ENCODE peak calls at places on chromosomes 3 and 15, in nine cellular contexts. One of them, this sample, is unnamed.

GRCh38 chr3:11593318-11594034 is 50.2 kb downstream of the VGLL4 start:
- DNase-seq in amniotic stem cell: no peak
- DNase-seq in HS-27A: no peak
- DNase-seq in neuronal stem cell: no peak
- DNase-seq in cerebellar cortex: no peak
- DNase-seq in foreskin fibroblast: no peak
- DNase-seq in LHCN-M2: no peak
- DNase-seq in MV-4-11: no peak
- DNase-seq in progenitor cell of endocrine pancreas: no peak
- DNase-seq in this sample: no peak

GRCh38 chr3:9347887-9348286 is 15.0 kb upstream of the THUMPD3 start:
- DNase-seq in amniotic stem cell: no peak
- DNase-seq in HS-27A: no peak
- DNase-seq in neuronal stem cell: no peak
- DNase-seq in cerebellar cortex: no peak
- DNase-seq in foreskin fibroblast: peak
- DNase-seq in LHCN-M2: peak
- DNase-seq in MV-4-11: no peak
- DNase-seq in progenitor cell of endocrine pancreas: no peak
- DNase-seq in this sample: no peak

GRCh38 chr3:136195258-136196063 is 674 bp downstream of the MSL2 start:
- DNase-seq in amniotic stem cell: peak
- DNase-seq in HS-27A: no peak
- DNase-seq in neuronal stem cell: peak
- DNase-seq in cerebellar cortex: peak
- DNase-seq in foreskin fibroblast: peak
- DNase-seq in LHCN-M2: peak
- DNase-seq in MV-4-11: peak
- DNase-seq in progenitor cell of endocrine pancreas: peak
- DNase-seq in this sample: peak

GRCh38 chr15:42591238-42591936 is 16.0 kb downstream of the STARD9 start:
- DNase-seq in amniotic stem cell: no peak
- DNase-seq in HS-27A: no peak
- DNase-seq in neuronal stem cell: no peak
- DNase-seq in cerebellar cortex: peak
- DNase-seq in foreskin fibroblast: peak
- DNase-seq in LHCN-M2: peak
- DNase-seq in MV-4-11: no peak
- DNase-seq in progenitor cell of endocrine pancreas: no peak
- DNase-seq in this sample: no peak

GRCh38 chr3:66481071-66482001 is 19.5 kb downstream of the LRIG1 start:
- DNase-seq in amniotic stem cell: no peak
- DNase-seq in HS-27A: no peak
- DNase-seq in neuronal stem cell: no peak
- DNase-seq in cerebellar cortex: no peak
- DNase-seq in foreskin fibroblast: no peak
- DNase-seq in LHCN-M2: no peak
- DNase-seq in MV-4-11: no peak
- DNase-seq in progenitor cell of endocrine pancreas: no peak
- DNase-seq in this sample: no peak

GRCh38 chr3:163773136-163773535 is 1305.2 kb downstream of the SI start:
- DNase-seq in amniotic stem cell: no peak
- DNase-seq in HS-27A: no peak
- DNase-seq in neuronal stem cell: no peak
- DNase-seq in cerebellar cortex: no peak
- DNase-seq in foreskin fibroblast: no peak
- DNase-seq in LHCN-M2: no peak
- DNase-seq in MV-4-11: no peak
- DNase-seq in progenitor cell of endocrine pancreas: no peak
- DNase-seq in this sample: no peak

GRCh38 chr3:194395767-194396527 is 3.1 kb downstream of the GP5 start:
- DNase-seq in amniotic stem cell: no peak
- DNase-seq in HS-27A: no peak
- DNase-seq in neuronal stem cell: no peak
- DNase-seq in cerebellar cortex: no peak
- DNase-seq in foreskin fibroblast: peak
- DNase-seq in LHCN-M2: no peak
- DNase-seq in MV-4-11: peak
- DNase-seq in progenitor cell of endocrine pancreas: no peak
- DNase-seq in this sample: peak

GRCh38 chr3:82467051-82467450 is 705.6 kb upstream of the GBE1 start:
- DNase-seq in amniotic stem cell: no peak
- DNase-seq in HS-27A: no peak
- DNase-seq in neuronal stem cell: no peak
- DNase-seq in cerebellar cortex: no peak
- DNase-seq in foreskin fibroblast: no peak
- DNase-seq in LHCN-M2: no peak
- DNase-seq in MV-4-11: no peak
- DNase-seq in progenitor cell of endocrine pancreas: no peak
- DNase-seq in this sample: no peak

GRCh38 chr15:67444100-67444499 is 76.8 kb upstream of the C15orf61 start:
- DNase-seq in amniotic stem cell: no peak
- DNase-seq in HS-27A: no peak
- DNase-seq in neuronal stem cell: no peak
- DNase-seq in cerebellar cortex: no peak
- DNase-seq in foreskin fibroblast: peak
- DNase-seq in LHCN-M2: no peak
- DNase-seq in MV-4-11: no peak
- DNase-seq in progenitor cell of endocrine pancreas: no peak
- DNase-seq in this sample: no peak

GRCh38 chr3:147412491-147412916 is 3.3 kb downstream of the ZIC1 start:
- DNase-seq in amniotic stem cell: no peak
- DNase-seq in HS-27A: no peak
- DNase-seq in neuronal stem cell: peak
- DNase-seq in cerebellar cortex: no peak
- DNase-seq in foreskin fibroblast: no peak
- DNase-seq in LHCN-M2: peak
- DNase-seq in MV-4-11: no peak
- DNase-seq in progenitor cell of endocrine pancreas: no peak
- DNase-seq in this sample: no peak

This sample was measured in stimulated activated CD8-positive, alpha-beta memory T cell treated with anti-CD3 and anti-CD28 coated beads, Interleukin-4, amount 100 ng/mL, for 4 hours.